ENCODE peak calls at places on chromosomes 3 and 15, in ten cellular contexts. G, Z, M, N, L, Q, F, O, E and S are unnamed samples.

GRCh38 chr15:62495670-62496328 is 330.7 kb upstream of the C2CD4B start:
- DNase-seq in Z (peak), O (no peak), E (peak), N (no peak), G (no peak), M (peak), Q (peak), F (no peak), L (peak), S (no peak)

GRCh38 chr3:85560088-85560790 is 601.5 kb downstream of the CADM2 start:
- DNase-seq in Q (peak), N (peak), G (no peak), M (no peak), Z (peak), L (no peak), F (no peak), E (peak), O (no peak), S (peak)

GRCh38 chr15:57541805-57542504 is 49.7 kb upstream of the MYZAP start:
- DNase-seq in Z (peak), N (peak), E (peak), G (peak), O (no peak), F (peak), M (peak), Q (peak), L (peak), S (no peak)

GRCh38 chr3:9045399-9045798 is 82.1 kb upstream of the RAD18 start:
- DNase-seq in Z (no peak), N (no peak), E (no peak), G (no peak), Q (no peak), M (no peak), O (no peak), L (no peak), F (no peak), S (no peak)

GRCh38 chr3:13019243-13019701 is 54.0 kb downstream of the IQSEC1 start:
- DNase-seq in O (no peak), L (peak), N (no peak), Q (peak), G (peak), F (no peak), Z (no peak), E (peak), M (peak), S (no peak)

GRCh38 chr3:192897005-192897404 is 20.7 kb downstream of the MB21D2 start:
- DNase-seq in G (no peak), M (peak), O (no peak), F (no peak), E (no peak), Q (no peak), L (no peak), N (no peak), Z (no peak), S (no peak)

GRCh38 chr3:4218426-4219226 is 84.5 kb upstream of the SETMAR start:
- DNase-seq in M (no peak), E (no peak), F (no peak), N (no peak), O (no peak), Z (no peak), Q (no peak), L (no peak), G (no peak), S (no peak)

GRCh38 chr3:65951836-65952505 is 86.7 kb downstream of the MAGI1 start:
- DNase-seq in N (peak), Z (no peak), Q (peak), F (no peak), G (no peak), M (no peak), O (no peak), L (no peak), E (no peak), S (no peak)

DNA sequence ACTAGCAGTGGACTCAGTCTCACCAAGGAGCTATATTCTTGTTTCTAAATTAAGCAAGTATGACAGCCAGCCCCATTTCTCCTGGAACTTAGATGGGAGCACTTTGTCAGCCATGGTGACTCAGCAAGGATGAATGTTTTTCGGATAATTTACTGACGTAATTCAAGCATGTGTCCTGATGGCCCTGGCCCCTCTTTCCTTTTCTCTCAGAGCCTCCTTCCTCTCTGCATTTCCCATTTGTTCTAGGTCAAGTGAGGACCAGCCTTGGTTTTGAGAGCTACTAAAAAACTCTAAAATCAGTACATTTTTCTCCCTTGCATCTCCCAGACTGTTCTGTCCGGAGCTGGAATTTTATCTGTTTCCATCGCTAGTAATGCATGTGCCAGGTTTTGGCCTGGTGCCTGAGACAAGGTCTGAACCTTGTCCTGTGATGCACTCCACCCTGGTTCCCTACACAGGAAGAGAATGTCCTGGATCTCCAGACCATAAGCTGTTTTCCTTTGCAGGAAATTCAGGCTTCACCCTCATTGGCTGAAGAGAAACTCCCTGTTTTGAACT is 256.6 kb upstream of the ROPN1 start:
- DNase-seq in M (peak), Q (peak), E (peak), O (no peak), L (no peak), G (no peak), N (peak), Z (peak), F (no peak), S (peak)
- H3K4me3 ChIP-seq in M (no peak), Q (no peak), E (no peak), O (no peak), L (no peak), G (no peak), N (no peak), Z (no peak), F (no peak), S (no peak)

DNA sequence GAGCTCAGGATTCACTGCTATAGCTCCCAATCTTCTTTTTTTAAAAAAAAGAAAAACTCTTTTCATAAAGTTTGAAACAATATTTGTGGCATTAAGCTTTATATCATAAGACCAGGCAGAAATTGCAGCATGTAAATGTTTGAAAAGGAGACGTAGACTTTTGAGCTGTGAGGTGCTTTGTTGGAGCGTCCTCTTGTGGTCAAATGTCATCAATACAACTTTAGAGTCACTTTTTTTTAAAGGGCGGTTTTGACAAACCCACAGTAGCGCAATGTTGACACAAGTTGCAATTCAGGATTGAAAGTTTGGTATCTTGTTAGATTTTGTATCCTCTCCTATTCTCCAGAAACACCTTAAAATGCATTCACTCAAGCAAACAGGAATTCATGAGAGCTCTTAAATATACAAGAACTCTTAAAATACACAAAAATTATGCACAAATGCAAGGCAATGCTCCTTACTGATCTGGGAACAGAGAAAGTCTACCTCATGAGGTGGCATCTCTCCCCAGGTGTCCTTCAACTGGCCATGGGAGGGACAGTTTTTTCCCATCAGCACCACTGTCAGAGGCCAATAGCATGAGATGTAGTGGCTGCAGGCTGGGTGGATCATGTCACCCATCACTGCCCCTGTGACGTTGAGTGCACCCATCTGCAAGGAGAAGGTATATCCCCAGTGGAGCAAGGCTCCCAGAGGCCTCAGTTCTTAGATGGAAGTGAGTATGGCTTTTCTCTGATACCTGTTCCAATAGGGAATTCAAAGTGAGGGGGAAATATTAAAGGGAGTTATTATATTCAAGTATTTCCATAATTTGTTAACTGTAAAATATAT is 70.7 kb downstream of the ANXA2 start:
- DNase-seq in L (no peak), O (no peak), Z (no peak), E (no peak), Q (peak), G (no peak), F (no peak), N (peak), M (peak), S (no peak)
- TF ChIP-seq CTCF in L (peak), O (peak), Z (peak), E (peak), Q (peak), G (peak), F (no peak), N (peak), M (peak), S (peak)

GRCh38 chr15:31419820-31420219 is 93.2 kb downstream of the KLF13 start:
- DNase-seq in G (no peak), Z (no peak), F (no peak), O (no peak), N (no peak), M (no peak), E (no peak), L (no peak), Q (no peak), S (no peak)
- H3K4me3 ChIP-seq in G (no peak), Z (no peak), F (no peak), O (no peak), N (no peak), M (no peak), E (no peak), L (no peak), Q (no peak), S (no peak)

DNA sequence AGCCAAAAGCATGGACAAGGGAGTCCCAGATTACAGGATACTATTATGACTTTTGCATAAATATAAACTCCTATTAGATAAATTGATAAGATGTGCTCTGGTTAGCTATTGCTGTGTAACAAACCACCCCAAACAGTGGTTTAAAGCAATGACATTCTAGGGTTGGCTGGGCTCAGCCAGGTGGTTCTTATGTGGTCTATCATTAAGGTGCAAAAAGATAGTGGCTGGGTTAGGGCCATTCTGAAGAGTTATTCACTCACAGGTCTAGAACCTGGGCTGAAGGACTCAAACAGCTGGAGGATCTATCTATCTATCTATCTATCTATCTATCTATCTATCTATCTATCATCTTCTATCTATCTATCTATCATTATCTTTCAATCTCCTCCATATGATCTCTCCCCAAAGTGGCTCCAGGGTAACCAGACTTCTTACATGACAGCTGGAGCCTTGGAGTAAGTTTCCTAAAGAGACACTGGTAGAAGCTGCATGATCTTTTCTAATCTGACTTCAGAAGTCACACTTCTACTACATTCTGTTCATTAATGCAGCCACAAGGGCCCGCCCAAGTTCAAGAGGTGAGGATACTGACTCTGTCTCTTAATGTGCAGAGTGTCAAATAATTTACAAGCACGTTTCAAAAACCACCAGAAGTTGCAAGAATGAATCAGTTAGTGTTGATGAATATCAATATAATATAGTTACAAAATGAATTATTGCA is 74.9 kb upstream of the XCR1 start:
- DNase-seq in O (no peak), N (no peak), G (no peak), Q (no peak), F (no peak), E (no peak), M (no peak), Z (no peak), L (no peak), S (no peak)
- TF ChIP-seq CTCF in O (no peak), N (no peak), G (no peak), Q (no peak), F (no peak), E (no peak), M (no peak), Z (no peak), L (no peak), S (no peak)

GRCh38 chr3:71355862-71356261 is 227.7 kb downstream of the FOXP1 start:
- DNase-seq in Q (no peak), N (no peak), O (no peak), M (no peak), E (no peak), G (no peak), Z (no peak), F (no peak), L (no peak), S (no peak)
- H3K4me3 ChIP-seq in Q (no peak), N (no peak), O (no peak), M (no peak), E (no peak), G (no peak), Z (no peak), F (no peak), L (no peak), S (no peak)

GRCh38 chr3:44114142-44114541 is 127.5 kb upstream of the TOPAZ1 start:
- DNase-seq in Z (peak), F (no peak), G (no peak), Q (peak), N (peak), L (no peak), E (peak), M (peak), O (no peak), S (no peak)
- TF ChIP-seq CTCF in Z (peak), F (no peak), G (peak), Q (peak), N (peak), L (no peak), E (no peak), M (peak), O (no peak), S (peak)

DNA sequence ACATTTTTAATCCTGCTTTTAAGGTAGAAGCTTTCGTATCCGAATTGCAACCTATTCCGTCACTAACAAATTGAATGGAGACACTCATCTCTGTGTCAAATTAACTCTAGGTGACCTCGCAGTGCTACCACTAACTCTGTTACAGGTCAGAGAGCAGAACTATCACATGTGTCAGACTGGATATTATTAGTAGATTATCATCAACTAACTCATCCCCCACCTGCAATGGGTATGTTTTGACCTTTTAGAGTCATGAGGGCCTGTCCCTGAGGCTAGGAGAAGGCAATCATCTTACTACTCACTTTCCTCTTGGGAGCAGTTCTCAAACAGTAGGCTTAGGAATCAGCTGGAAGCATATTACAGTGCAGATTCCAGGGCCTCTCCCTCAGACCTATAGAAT is 2.0 kb downstream of the GLDN start:
- DNase-seq in M (no peak), G (no peak), L (no peak), Q (no peak), Z (no peak), E (no peak), F (no peak), N (no peak), O (no peak), S (no peak)
- H3K4me3 ChIP-seq in M (no peak), G (no peak), L (no peak), Q (no peak), Z (no peak), E (no peak), F (no peak), N (no peak), O (no peak), S (no peak)

DNA sequence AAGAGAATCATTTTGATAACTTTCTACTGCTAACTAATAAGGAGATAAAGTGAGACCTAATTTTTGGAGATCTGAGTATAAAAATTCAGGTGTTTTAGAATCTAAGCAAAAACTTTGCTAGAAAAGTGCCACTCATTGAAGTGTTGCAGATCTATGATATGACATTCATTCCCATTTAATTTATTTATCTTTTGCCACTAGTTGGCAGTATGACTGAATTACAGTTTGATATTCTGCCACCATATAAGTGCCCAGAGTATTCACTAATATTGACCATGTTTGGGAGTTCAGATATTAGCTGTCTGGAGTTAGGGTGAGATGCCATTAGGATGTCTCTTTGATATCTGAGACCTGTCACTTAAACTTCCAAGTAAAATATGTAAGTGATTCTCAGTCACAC is 251.3 kb upstream of the GBE1 start:
- DNase-seq in G (no peak), M (no peak), O (no peak), Q (no peak), E (no peak), N (peak), F (no peak), Z (no peak), L (no peak), S (no peak)
- TF ChIP-seq CTCF in G (no peak), M (no peak), O (peak), Q (peak), E (no peak), N (peak), F (no peak), Z (no peak), L (no peak), S (peak)